ENCODE peak calls at places on chromosome 6, in six cellular contexts. Q, A, X, V, O and N are unnamed samples. For H3K4me1, the result is how much of the 10 kb centered on the place peaks cover.

GRCh38 chr6:25026723-25027122 is 91.0 kb upstream of the RIPOR2 start:
- DNase-seq in A (no peak), X (no peak), Q (no peak), V (no peak), O (no peak), N (no peak)

GRCh38 chr6:132818404-132819359 is 4.3 kb downstream of the RPS12 start:
- DNase-seq in A (no peak), O (no peak), V (no peak), Q (no peak), X (no peak), N (no peak)

GRCh38 chr6:157561037-157561790 is 180.2 kb downstream of the ZDHHC14 start:
- DNase-seq in A (no peak), X (no peak), V (no peak), O (no peak), Q (no peak), N (no peak)

GRCh38 chr6:90440586-90441338 is 144.1 kb upstream of the BACH2 start:
- DNase-seq in X (no peak), A (no peak), V (no peak), Q (no peak), O (no peak), N (no peak)

GRCh38 chr6:2378046-2378657 is 132.7 kb upstream of the GMDS start:
- DNase-seq in Q (no peak), V (no peak), X (no peak), A (no peak), O (no peak), N (no peak)

GRCh38 chr6:152380993-152381898 is 255.9 kb downstream of the SYNE1 start:
- DNase-seq in X (peak), Q (peak), A (peak), V (peak), O (peak), N (peak)

GRCh38 chr6:119676230-119676629 is 326.7 kb upstream of the MAN1A1 start:
- DNase-seq in Q (no peak), X (no peak), A (no peak), O (no peak), V (no peak), N (no peak)

GRCh38 chr6:111534366-111534765 is 51.3 kb upstream of the REV3L start:
- DNase-seq in X (peak), A (peak), O (no peak), V (peak), Q (no peak), N (peak)

GRCh38 chr6:165746331-165746730 is 83.3 kb upstream of the PDE10A start:
- DNase-seq in A (no peak), V (no peak), X (no peak), Q (no peak), O (no peak), N (no peak)

GRCh38 chr6:4693566-4693965 is 82.6 kb upstream of the CDYL start:
- DNase-seq in V (no peak), X (no peak), A (no peak), O (no peak), Q (no peak), N (no peak)

GRCh38 chr6:108565893-108566292 is 5.2 kb downstream of the FOXO3 start:
- DNase-seq in Q (no peak), A (peak), O (peak), X (no peak), V (peak), N (no peak)

GRCh38 chr6:165774903-165775608 is 112.0 kb upstream of the PDE10A start:
- DNase-seq in A (no peak), Q (no peak), V (no peak), X (no peak), O (no peak), N (no peak)

GRCh38 chr6:106102034-106102433 is 15.9 kb downstream of the PRDM1 start:
- DNase-seq in Q (no peak), V (no peak), X (no peak), O (no peak), A (no peak), N (no peak)

GRCh38 chr6:43243649-43244321 is 504 bp downstream of the TTBK1 start:
- DNase-seq in A (no peak), X (no peak), O (no peak), V (no peak), Q (no peak), N (no peak)

GRCh38 chr6:147749331-147749730 is 240.8 kb downstream of the SAMD5 start:
- DNase-seq in Q (no peak), A (no peak), V (no peak), X (no peak), O (no peak), N (no peak)

GRCh38 chr6:90466191-90466940 is 120.5 kb downstream of the MAP3K7 start:
- DNase-seq in X (no peak), A (no peak), V (no peak), O (peak), Q (no peak), N (no peak)

GRCh38 chr6:160010067-160010466 is 41.2 kb downstream of the IGF2R start:
- DNase-seq in Q (no peak), A (peak), X (peak), V (no peak), O (no peak), N (no peak)

GRCh38 chr6:44234101-44235090 is 11.0 kb downstream of the SLC29A1 start:
- DNase-seq in Q (peak), V (peak), A (peak), X (peak), O (peak), N (peak)

GRCh38 chr6:1786455-1787108 is 176.9 kb downstream of the FOXC1 start:
- DNase-seq in V (no peak), Q (no peak), X (no peak), A (no peak), O (no peak), N (no peak)

GRCh38 chr6:96878101-96878500 is 19.6 kb downstream of the NDUFAF4 start:
- DNase-seq in Q (no peak), A (no peak), X (no peak), V (no peak), O (no peak), N (no peak)

GRCh38 chr6:159978291-159979135 is 9.6 kb downstream of the IGF2R start:
- DNase-seq in X (no peak), V (peak), O (no peak), Q (no peak), A (peak), N (no peak)

GRCh38 chr6:93677297-93677965 is 258.1 kb upstream of the EPHA7 start:
- DNase-seq in A (no peak), Q (no peak), X (no peak), O (no peak), V (no peak), N (no peak)

GRCh38 chr6:156585859-156586258 is 191.3 kb upstream of the ARID1B start:
- DNase-seq in A (no peak), V (no peak), X (no peak), O (no peak), Q (no peak), N (peak)

GRCh38 chr6:170174771-170175643 is 115.9 kb downstream of the DLL1 start:
- DNase-seq in A (no peak), O (no peak), V (peak), Q (no peak), X (no peak), N (no peak)

GRCh38 chr6:15063253-15063853 is 182.5 kb upstream of the JARID2 start:
- DNase-seq in A (no peak), Q (no peak), O (no peak), V (no peak), X (no peak), N (no peak)

GRCh38 chr6:23180504-23181293 is 611.3 kb downstream of the HDGFL1 start:
- DNase-seq in X (no peak), A (peak), V (peak), Q (no peak), O (no peak), N (peak)

GRCh38 chr6:134090591-134090990 is 38.2 kb upstream of the SLC2A12 start:
- DNase-seq in Q (no peak), V (no peak), A (no peak), X (no peak), O (no peak), N (no peak)

GRCh38 chr6:38648629-38649028 is 8.9 kb upstream of the BTBD9 start:
- DNase-seq in Q (no peak), V (no peak), X (no peak), A (no peak), O (no peak), N (no peak)

GRCh38 chr6:41039060-41039998 is at the start of gene UNC5CL:
- DNase-seq in Q (no peak), V (peak), X (no peak), A (no peak), O (no peak), N (peak)

GRCh38 chr6:72245565-72245964 is 359.2 kb downstream of the RIMS1 start:
- DNase-seq in A (no peak), Q (no peak), X (no peak), V (no peak), O (no peak), N (no peak)

GRCh38 chr6:156154896-156155295 is 622.3 kb upstream of the ARID1B start:
- DNase-seq in A (no peak), Q (no peak), X (no peak), V (no peak), O (no peak), N (no peak)

GRCh38 chr6:92706976-92707375 is 712.4 kb downstream of the EPHA7 start:
- DNase-seq in A (no peak), X (no peak), O (no peak), Q (no peak), V (no peak), N (no peak)

GRCh38 chr6:166389119-166389518 is 6.4 kb upstream of the MPC1 start:
- DNase-seq in X (no peak), V (no peak), A (no peak), O (no peak), Q (no peak), N (no peak)

GRCh38 chr6:107362271-107362604 is 97.1 kb downstream of the PDSS2 start:
- DNase-seq in Q (no peak), A (no peak), O (no peak), X (no peak), V (no peak), N (no peak)
- H3K4me3 ChIP-seq in Q (no peak), A (no peak), O (no peak), X (no peak), V (no peak), N (no peak)

DNA sequence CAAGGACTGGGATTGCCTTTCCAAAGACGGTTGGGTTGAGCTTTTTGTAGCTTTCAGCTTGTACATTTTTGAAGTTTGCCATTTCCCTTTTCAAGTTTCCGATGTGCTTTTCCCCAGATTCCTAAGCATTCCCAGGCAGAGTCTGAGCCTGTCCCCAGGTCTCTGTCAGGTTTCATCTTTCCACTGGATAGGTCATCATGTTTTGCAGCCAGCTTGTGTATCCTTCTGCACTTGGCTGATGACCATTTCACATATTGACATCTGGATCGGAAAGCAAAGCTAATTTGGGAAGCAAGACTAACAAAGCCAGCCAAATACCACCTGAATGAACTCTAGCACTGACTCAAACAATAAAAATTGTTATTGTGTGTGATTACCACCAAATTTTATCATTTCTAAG is 97.9 kb downstream of the RFX6 start:
- DNase-seq in A (no peak), O (no peak), X (no peak), V (no peak), Q (no peak), N (no peak)
- H3K4me1 ChIP-seq in A (under half), O (under half), X (under half), V (under half), Q (under half), N (under half)

GRCh38 chr6:45965787-45966186 is 49.9 kb downstream of the CLIC5 start:
- DNase-seq in A (no peak), V (no peak), Q (no peak), X (no peak), O (no peak), N (no peak)

GRCh38 chr6:45966340-45966739 is 49.3 kb downstream of the CLIC5 start:
- DNase-seq in O (no peak), A (no peak), V (no peak), Q (no peak), X (no peak), N (no peak)

GRCh38 chr6:45965007-45965406 is 50.7 kb downstream of the CLIC5 start:
- DNase-seq in A (no peak), X (no peak), Q (no peak), O (no peak), V (no peak), N (no peak)

GRCh38 chr6:45967363-45967762 is 48.3 kb downstream of the CLIC5 start:
- DNase-seq in A (no peak), V (no peak), Q (no peak), X (no peak), O (no peak), N (no peak)

GRCh38 chr6:45966797-45967196 is 48.9 kb downstream of the CLIC5 start:
- DNase-seq in A (no peak), O (no peak), X (no peak), Q (no peak), V (no peak), N (no peak)
- TF ChIP-seq CTCF in A (no peak), O (no peak), X (no peak), Q (no peak), V (no peak), N (no peak)

GRCh38 chr6:45855642-45856408 is 159.8 kb downstream of the CLIC5 start:
- DNase-seq in Q (no peak), V (no peak), O (no peak), A (no peak), X (no peak), N (no peak)

GRCh38 chr6:45851001-45851400 is 164.7 kb downstream of the CLIC5 start:
- DNase-seq in Q (no peak), A (no peak), V (no peak), O (no peak), X (no peak), N (no peak)

GRCh38 chr6:45854343-45854742 is 161.3 kb downstream of the CLIC5 start:
- DNase-seq in A (no peak), V (no peak), O (no peak), Q (no peak), X (no peak), N (no peak)
- H3K4me3 ChIP-seq in A (no peak), V (no peak), O (no peak), Q (no peak), X (no peak), N (no peak)